ENCODE peak calls at places on chromosomes 3 and 15, in nine cellular contexts. One of them, this sample, is unnamed.

GRCh38 chr3:141828487-141829284 is 47.8 kb upstream of the ATP1B3 start:
- DNase-seq in H1: no peak
- DNase-seq in sigmoid colon: no peak
- DNase-seq in esophagus muscularis mucosa: no peak
- DNase-seq in suprapubic skin: peak
- DNase-seq in SK-N-SH: no peak
- DNase-seq in stomach: peak
- DNase-seq in K562: no peak
- DNase-seq in GM12878: no peak
- DNase-seq in this sample: peak

GRCh38 chr15:58498821-58499580 is 67.2 kb downstream of the LIPC start:
- DNase-seq in esophagus muscularis mucosa: no peak
- DNase-seq in stomach: no peak
- DNase-seq in H1: no peak
- DNase-seq in K562: no peak
- DNase-seq in suprapubic skin: no peak
- DNase-seq in sigmoid colon: no peak
- DNase-seq in GM12878: no peak
- DNase-seq in SK-N-SH: no peak
- DNase-seq in this sample: no peak

GRCh38 chr3:14319654-14320182 is 82.7 kb upstream of the SLC6A6 start:
- DNase-seq in sigmoid colon: no peak
- DNase-seq in K562: peak
- DNase-seq in H1: peak
- DNase-seq in suprapubic skin: no peak
- DNase-seq in esophagus muscularis mucosa: no peak
- DNase-seq in stomach: peak
- DNase-seq in GM12878: peak
- DNase-seq in SK-N-SH: peak
- DNase-seq in this sample: peak

GRCh38 chr3:133103706-133104105 is 65.5 kb downstream of the TMEM108 start:
- DNase-seq in esophagus muscularis mucosa: no peak
- DNase-seq in K562: no peak
- DNase-seq in SK-N-SH: no peak
- DNase-seq in stomach: no peak
- DNase-seq in suprapubic skin: no peak
- DNase-seq in H1: no peak
- DNase-seq in GM12878: no peak
- DNase-seq in sigmoid colon: no peak
- DNase-seq in this sample: no peak

GRCh38 chr3:72480366-72480765 is 367.9 kb downstream of the SHQ1 start:
- DNase-seq in SK-N-SH: no peak
- DNase-seq in GM12878: no peak
- DNase-seq in suprapubic skin: no peak
- DNase-seq in sigmoid colon: no peak
- DNase-seq in K562: no peak
- DNase-seq in esophagus muscularis mucosa: no peak
- DNase-seq in stomach: no peak
- DNase-seq in H1: no peak
- DNase-seq in this sample: no peak

GRCh38 chr3:158110658-158111018 is 749 bp downstream of the RSRC1 start:
- DNase-seq in H1: no peak
- DNase-seq in K562: no peak
- DNase-seq in suprapubic skin: no peak
- DNase-seq in sigmoid colon: no peak
- DNase-seq in GM12878: no peak
- DNase-seq in SK-N-SH: no peak
- DNase-seq in stomach: no peak
- DNase-seq in esophagus muscularis mucosa: no peak
- DNase-seq in this sample: no peak

GRCh38 chr3:158185711-158186110 is 75.8 kb downstream of the RSRC1 start:
- DNase-seq in GM12878: no peak
- DNase-seq in K562: no peak
- DNase-seq in suprapubic skin: no peak
- DNase-seq in sigmoid colon: no peak
- DNase-seq in stomach: no peak
- DNase-seq in SK-N-SH: no peak
- DNase-seq in H1: no peak
- DNase-seq in esophagus muscularis mucosa: no peak
- DNase-seq in this sample: no peak

GRCh38 chr3:29281265-29282228 is 676 bp downstream of the RBMS3 start:
- DNase-seq in GM12878: peak
- DNase-seq in sigmoid colon: peak
- DNase-seq in K562: no peak
- DNase-seq in suprapubic skin: no peak
- DNase-seq in esophagus muscularis mucosa: no peak
- DNase-seq in stomach: no peak
- DNase-seq in H1: no peak
- DNase-seq in SK-N-SH: peak
- DNase-seq in this sample: no peak

GRCh38 chr3:12097972-12098371 is 60.7 kb downstream of the TIMP4 start:
- DNase-seq in sigmoid colon: no peak
- DNase-seq in stomach: no peak
- DNase-seq in H1: no peak
- DNase-seq in K562: no peak
- DNase-seq in SK-N-SH: no peak
- DNase-seq in suprapubic skin: no peak
- DNase-seq in GM12878: no peak
- DNase-seq in esophagus muscularis mucosa: no peak
- DNase-seq in this sample: no peak

GRCh38 chr3:14432996-14433572 is 30.7 kb downstream of the SLC6A6 start:
- DNase-seq in stomach: peak
- DNase-seq in GM12878: no peak
- DNase-seq in esophagus muscularis mucosa: no peak
- DNase-seq in SK-N-SH: no peak
- DNase-seq in sigmoid colon: no peak
- DNase-seq in K562: no peak
- DNase-seq in suprapubic skin: no peak
- DNase-seq in H1: no peak
- DNase-seq in this sample: peak

GRCh38 chr3:14439501-14440167 is 37.2 kb downstream of the SLC6A6 start:
- DNase-seq in stomach: peak
- DNase-seq in esophagus muscularis mucosa: no peak
- DNase-seq in GM12878: no peak
- DNase-seq in suprapubic skin: no peak
- DNase-seq in H1: no peak
- DNase-seq in sigmoid colon: peak
- DNase-seq in K562: peak
- DNase-seq in SK-N-SH: peak
- DNase-seq in this sample: peak

GRCh38 chr15:70269331-70269911 is 171.7 kb upstream of the TLE3 start:
- DNase-seq in K562: no peak
- DNase-seq in SK-N-SH: no peak
- DNase-seq in H1: no peak
- DNase-seq in suprapubic skin: no peak
- DNase-seq in esophagus muscularis mucosa: no peak
- DNase-seq in stomach: no peak
- DNase-seq in sigmoid colon: no peak
- DNase-seq in GM12878: no peak
- DNase-seq in this sample: no peak

GRCh38 chr15:22968356-22968755 is 11.8 kb downstream of the CYFIP1 start:
- DNase-seq in SK-N-SH: no peak
- DNase-seq in suprapubic skin: no peak
- DNase-seq in GM12878: no peak
- DNase-seq in K562: no peak
- DNase-seq in esophagus muscularis mucosa: no peak
- DNase-seq in stomach: no peak
- DNase-seq in sigmoid colon: peak
- DNase-seq in H1: no peak
- DNase-seq in this sample: no peak
- TF ChIP-seq EP300 in SK-N-SH: no peak
- TF ChIP-seq EP300 in suprapubic skin: no peak
- TF ChIP-seq EP300 in GM12878: no peak
- TF ChIP-seq EP300 in K562: no peak
- TF ChIP-seq EP300 in esophagus muscularis mucosa: no peak
- TF ChIP-seq EP300 in stomach: no peak
- TF ChIP-seq EP300 in sigmoid colon: no peak
- TF ChIP-seq EP300 in H1: no peak
- TF ChIP-seq EP300 in this sample: no peak

DNA sequence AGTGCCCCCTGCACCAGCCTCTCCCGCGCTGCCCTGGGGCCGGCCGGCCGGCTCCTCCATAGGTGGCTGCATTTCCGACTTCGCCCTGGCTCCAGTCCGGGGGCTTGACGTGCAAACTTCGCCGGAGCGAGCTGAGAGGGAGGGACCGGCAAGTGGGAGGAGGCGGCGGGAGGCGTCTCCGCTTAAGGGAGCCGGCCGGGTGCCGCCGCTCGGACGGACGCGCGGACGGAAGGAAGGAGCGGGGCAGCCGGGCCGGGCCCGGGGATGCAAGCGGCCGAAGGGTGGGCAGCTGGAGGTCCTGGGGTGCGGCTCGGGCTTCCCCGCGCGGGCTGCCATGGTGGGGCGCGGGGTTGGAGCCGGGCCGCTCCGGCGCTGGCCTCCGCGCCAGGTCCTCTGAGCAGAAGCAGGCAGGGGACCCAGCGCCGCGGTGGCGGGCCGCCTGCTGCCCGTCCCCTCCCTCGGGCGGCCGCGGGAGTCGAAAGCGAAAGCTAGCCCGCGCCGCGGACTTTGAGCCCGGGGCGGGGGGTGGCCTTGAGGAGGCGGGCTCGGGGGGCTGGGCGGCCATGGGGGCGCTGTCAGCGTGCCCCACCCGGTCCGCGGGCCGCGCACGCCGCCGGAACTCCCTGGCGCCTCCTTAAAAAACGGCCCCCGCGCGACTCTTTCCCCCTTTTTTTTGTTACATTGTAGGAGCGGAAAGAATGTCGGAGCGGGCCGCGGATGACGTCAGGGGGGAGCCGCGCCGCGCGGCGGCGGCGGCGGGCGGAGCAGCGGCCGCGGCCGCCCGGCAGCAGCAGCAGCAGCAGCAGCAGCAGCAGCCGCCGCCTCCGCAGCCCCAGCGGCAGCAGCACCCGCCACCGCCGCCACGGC is at the start of gene SCAANT1:
- DNase-seq in GM12878: no peak
- DNase-seq in SK-N-SH: peak
- DNase-seq in H1: peak
- DNase-seq in esophagus muscularis mucosa: peak
- DNase-seq in stomach: peak
- DNase-seq in suprapubic skin: peak
- DNase-seq in sigmoid colon: peak
- DNase-seq in K562: peak
- DNase-seq in this sample: peak
- TF ChIP-seq POLR2AphosphoS5 in GM12878: no peak
- TF ChIP-seq POLR2AphosphoS5 in SK-N-SH: no peak
- TF ChIP-seq POLR2AphosphoS5 in H1: no peak
- TF ChIP-seq POLR2AphosphoS5 in esophagus muscularis mucosa: peak
- TF ChIP-seq POLR2AphosphoS5 in stomach: peak
- TF ChIP-seq POLR2AphosphoS5 in suprapubic skin: no peak
- TF ChIP-seq POLR2AphosphoS5 in sigmoid colon: peak
- TF ChIP-seq POLR2AphosphoS5 in K562: peak
- TF ChIP-seq POLR2AphosphoS5 in this sample: peak

DNA sequence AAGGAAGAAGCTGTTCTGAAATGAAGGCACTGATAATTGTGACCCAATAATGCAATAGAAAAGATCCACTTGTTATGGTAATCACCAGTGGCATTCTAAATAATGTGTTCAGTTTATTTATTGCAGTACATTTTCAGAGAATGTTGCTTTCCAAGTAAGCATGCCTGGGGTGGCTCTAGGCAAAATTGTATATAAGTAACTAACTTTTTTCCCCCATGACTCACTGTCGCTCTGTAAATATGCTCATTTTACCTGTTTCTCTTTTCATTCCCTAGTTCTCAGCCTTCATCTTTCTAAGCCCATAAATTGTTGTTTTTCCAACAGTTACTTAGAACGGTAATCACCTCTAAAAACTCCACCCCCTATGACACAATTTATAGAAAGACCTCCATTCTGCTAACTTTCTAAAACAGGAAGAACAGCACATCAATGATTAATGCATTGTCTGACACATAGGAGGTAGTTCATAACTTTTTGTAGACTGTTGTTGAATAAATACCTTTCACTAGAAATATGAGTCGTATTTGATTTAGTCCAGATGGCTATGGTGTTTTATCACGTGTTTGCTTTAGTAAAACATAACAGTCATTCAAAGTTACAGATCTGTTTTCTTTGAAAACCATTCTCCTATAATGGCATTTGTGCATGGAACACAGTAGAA is 143.1 kb downstream of the LSAMP start:
- DNase-seq in sigmoid colon: no peak
- DNase-seq in esophagus muscularis mucosa: no peak
- DNase-seq in SK-N-SH: no peak
- DNase-seq in H1: no peak
- DNase-seq in suprapubic skin: no peak
- DNase-seq in K562: no peak
- DNase-seq in stomach: no peak
- DNase-seq in GM12878: no peak
- DNase-seq in this sample: no peak
- TF ChIP-seq EP300 in sigmoid colon: no peak
- TF ChIP-seq EP300 in esophagus muscularis mucosa: no peak
- TF ChIP-seq EP300 in SK-N-SH: peak
- TF ChIP-seq EP300 in H1: no peak
- TF ChIP-seq EP300 in suprapubic skin: no peak
- TF ChIP-seq EP300 in K562: no peak
- TF ChIP-seq EP300 in stomach: no peak
- TF ChIP-seq EP300 in GM12878: no peak
- TF ChIP-seq EP300 in this sample: no peak

DNA sequence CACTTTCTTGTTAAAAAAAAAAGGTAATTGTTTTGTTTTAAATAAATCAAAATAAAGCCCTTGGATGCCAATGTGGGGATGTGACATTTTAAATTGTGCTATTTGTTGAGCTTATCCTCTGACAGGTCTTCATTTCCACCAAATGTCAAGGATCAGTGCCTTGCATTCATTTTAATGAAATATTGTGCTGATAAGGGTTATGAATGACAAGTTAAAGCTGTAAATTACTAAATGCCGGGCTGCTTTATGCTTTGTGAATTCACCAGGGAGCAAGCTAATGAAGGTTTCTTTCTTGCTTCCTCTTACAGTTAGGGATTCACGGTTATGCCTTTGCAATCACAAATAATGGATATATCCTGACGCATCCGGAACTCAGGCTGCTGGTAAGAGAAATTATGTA is 81.8 kb downstream of the LRTM1 start:
- DNase-seq in suprapubic skin: no peak
- DNase-seq in K562: no peak
- DNase-seq in SK-N-SH: no peak
- DNase-seq in H1: no peak
- DNase-seq in stomach: no peak
- DNase-seq in GM12878: no peak
- DNase-seq in sigmoid colon: no peak
- DNase-seq in esophagus muscularis mucosa: no peak
- DNase-seq in this sample: no peak
- TF ChIP-seq POLR2AphosphoS5 in suprapubic skin: no peak
- TF ChIP-seq POLR2AphosphoS5 in K562: no peak
- TF ChIP-seq POLR2AphosphoS5 in SK-N-SH: no peak
- TF ChIP-seq POLR2AphosphoS5 in H1: no peak
- TF ChIP-seq POLR2AphosphoS5 in stomach: no peak
- TF ChIP-seq POLR2AphosphoS5 in GM12878: no peak
- TF ChIP-seq POLR2AphosphoS5 in sigmoid colon: no peak
- TF ChIP-seq POLR2AphosphoS5 in esophagus muscularis mucosa: no peak
- TF ChIP-seq POLR2AphosphoS5 in this sample: no peak

DNA sequence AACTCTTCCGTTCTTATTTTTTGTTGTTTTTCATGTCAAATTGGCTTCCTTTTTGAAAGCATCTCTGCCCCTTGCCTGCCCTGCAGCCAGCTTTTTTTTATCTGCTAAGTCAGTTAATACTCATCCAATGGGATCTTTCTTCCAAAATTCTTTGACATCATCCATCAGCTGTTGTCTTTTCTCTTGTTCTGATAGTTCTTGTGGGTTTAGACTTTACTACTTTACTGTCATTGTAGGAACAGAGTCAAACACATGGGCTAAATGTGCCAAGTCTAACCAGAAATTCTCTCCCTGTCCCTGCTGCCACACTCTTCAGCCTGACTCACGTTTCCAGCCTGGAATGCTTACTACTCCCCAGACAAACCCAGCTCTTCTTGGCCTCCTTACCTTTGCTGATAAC is 10.7 kb upstream of the VPS8 start:
- DNase-seq in H1: no peak
- DNase-seq in K562: no peak
- DNase-seq in esophagus muscularis mucosa: no peak
- DNase-seq in GM12878: no peak
- DNase-seq in sigmoid colon: no peak
- DNase-seq in suprapubic skin: no peak
- DNase-seq in SK-N-SH: no peak
- DNase-seq in stomach: no peak
- DNase-seq in this sample: no peak
- TF ChIP-seq EP300 in H1: no peak
- TF ChIP-seq EP300 in K562: no peak
- TF ChIP-seq EP300 in esophagus muscularis mucosa: no peak
- TF ChIP-seq EP300 in GM12878: no peak
- TF ChIP-seq EP300 in sigmoid colon: no peak
- TF ChIP-seq EP300 in suprapubic skin: no peak
- TF ChIP-seq EP300 in SK-N-SH: no peak
- TF ChIP-seq EP300 in stomach: no peak
- TF ChIP-seq EP300 in this sample: no peak